ENCODE peak calls at places on chromosomes 6 and 20, in six cellular contexts. Z is GM12891, W is mesendoderm, B is germinal center, G is type B pancreatic cell, V is glutamatergic neuron. Y is an unnamed sample.

GRCh38 chr6:87929843-87930288 is 117.8 kb upstream of the SPACA1 start:
- DNase-seq in V (peak), B (peak), W (peak), G (peak), Z (peak), Y (peak)

GRCh38 chr6:131949909-131950766 is 1.0 kb downstream of the CCN2 start:
- DNase-seq in Z (peak), V (peak), G (peak), W (peak), B (peak), Y (peak)

GRCh38 chr20:50523552-50524167 is 13.5 kb downstream of the PTPN1 start:
- DNase-seq in G (no peak), B (no peak), W (no peak), Z (no peak), V (no peak), Y (no peak)

GRCh38 chr6:134744301-134744700 is 205.6 kb downstream of the ALDH8A1 start:
- DNase-seq in W (no peak), V (no peak), B (no peak), Z (no peak), G (no peak), Y (no peak)

GRCh38 chr6:131807644-131808459 is at the start of gene ENPP1:
- DNase-seq in V (peak), W (peak), G (peak), B (peak), Z (peak), Y (peak)

GRCh38 chr6:73796881-73797280 is 100.9 kb downstream of the CD109 start:
- DNase-seq in B (no peak), W (no peak), G (no peak), Z (no peak), V (no peak), Y (no peak)

GRCh38 chr20:10992776-10993175 is 319.0 kb upstream of the JAG1 start:
- DNase-seq in V (no peak), B (no peak), W (no peak), G (no peak), Z (no peak), Y (no peak)

GRCh38 chr6:105781905-105782304 is 304.2 kb upstream of the PRDM1 start:
- DNase-seq in G (no peak), Z (no peak), V (no peak), W (no peak), B (no peak), Y (no peak)

GRCh38 chr6:73566954-73567591 is 46.2 kb upstream of the EEF1A1 start:
- DNase-seq in B (no peak), W (peak), Z (no peak), G (no peak), V (no peak), Y (no peak)

GRCh38 chr20:36394340-36394965 is 88.3 kb downstream of the DLGAP4 start:
- DNase-seq in G (no peak), B (no peak), W (no peak), Z (no peak), V (no peak), Y (no peak)

GRCh38 chr6:143397229-143398222 is 53.0 kb downstream of the ADAT2 start:
- DNase-seq in Z (no peak), V (no peak), B (no peak), G (no peak), W (peak), Y (no peak)

GRCh38 chr6:106097368-106098231 is 11.5 kb downstream of the PRDM1 start:
- DNase-seq in W (peak), B (peak), G (no peak), V (no peak), Z (no peak), Y (no peak)

GRCh38 chr20:63402860-63403220 is 41.7 kb upstream of the CHRNA4 start:
- DNase-seq in W (no peak), V (no peak), Z (no peak), G (no peak), B (no peak), Y (no peak)

Y was measured in NCI-H82.